ENCODE peak calls at places on chromosomes 4 and X, in five cellular contexts. J is K562, Z is mammary epithelial cell, P is MM.1S, T is astrocyte. K is an unnamed sample.

GRCh38 chr4:148164529-148164928 is 277.7 kb downstream of the NR3C2 start:
- DNase-seq in J (no peak), Z (no peak), P (no peak), T (no peak), K (no peak)

GRCh38 chr4:21013501-21013900 is 313.2 kb downstream of the PACRGL start:
- DNase-seq in J (no peak), Z (peak), P (no peak), T (no peak), K (no peak)

GRCh38 chr4:153705743-153706468 is 21.8 kb downstream of the TLR2 start:
- DNase-seq in J (no peak), Z (no peak), P (peak), T (no peak), K (peak)

GRCh38 chr4:11543710-11544109 is 115.0 kb upstream of the HS3ST1 start:
- DNase-seq in J (no peak), Z (peak), P (no peak), T (peak), K (no peak)

GRCh38 chr4:134364928-134365327 is 163.3 kb upstream of the PABPC4L start:
- DNase-seq in J (no peak), Z (no peak), P (no peak), T (no peak), K (no peak)

GRCh38 chr4:122855491-122855890 is 28.9 kb downstream of the FGF2 start:
- DNase-seq in J (no peak), Z (no peak), P (peak), T (no peak), K (no peak)

GRCh38 chr4:88478247-88478646 is 21.3 kb downstream of the HERC5 start:
- DNase-seq in J (no peak), Z (no peak), P (no peak), T (no peak), K (no peak)

GRCh38 chr4:156677136-156677535 is 294.5 kb downstream of the PDGFC start:
- DNase-seq in J (no peak), Z (no peak), P (peak), T (peak), K (peak)

GRCh38 chr4:177281544-177281943 is 28.1 kb upstream of the NEIL3 start:
- DNase-seq in J (no peak), Z (no peak), P (no peak), T (peak), K (no peak)

DNA sequence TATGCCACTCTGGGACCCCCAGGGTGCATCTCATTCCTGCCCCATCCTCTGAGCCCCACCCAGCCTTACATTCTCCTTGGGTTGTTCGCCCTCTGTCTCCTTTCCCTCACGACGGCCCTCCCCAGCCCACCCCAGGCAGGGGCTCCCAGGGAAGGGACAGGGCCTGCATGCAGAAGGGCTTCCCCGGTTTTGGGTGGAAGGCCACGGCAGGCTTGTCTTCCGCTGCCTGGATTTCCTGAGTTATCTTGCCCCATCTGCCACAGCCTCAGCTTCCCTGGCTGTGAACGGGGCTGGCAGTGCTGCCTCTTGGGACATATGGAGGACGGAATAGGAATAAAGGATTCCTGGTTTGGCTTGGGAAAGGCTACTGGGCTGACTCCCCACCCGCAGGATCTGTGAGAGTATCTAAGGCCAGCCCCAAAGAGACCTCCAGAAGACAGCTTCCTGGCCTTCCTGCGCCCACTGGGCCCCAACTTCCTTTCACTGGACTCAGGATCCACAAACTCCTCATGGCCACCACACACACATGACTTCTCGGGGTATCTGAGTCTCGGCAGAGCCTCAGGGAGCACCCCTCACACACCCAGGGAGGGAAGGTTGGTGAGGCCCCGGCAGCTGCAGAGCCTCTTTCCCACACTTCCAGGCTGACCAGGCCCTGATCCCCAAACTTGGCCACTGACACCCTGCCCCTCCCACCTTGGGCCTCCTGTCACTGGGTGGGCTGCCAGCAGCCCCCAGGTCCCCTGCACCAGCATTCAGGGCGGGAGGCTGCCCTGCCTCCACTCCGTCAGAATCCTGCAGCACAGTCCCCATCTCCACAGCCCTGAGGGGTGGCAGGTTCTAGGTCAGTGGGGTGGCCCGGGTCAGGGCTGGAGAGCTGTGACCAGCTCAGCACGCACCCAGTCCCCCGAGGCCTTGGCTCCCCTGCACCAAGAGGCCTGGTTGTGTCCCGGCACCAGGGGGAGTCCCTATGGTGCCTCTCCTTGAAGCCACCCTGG is 3.5 kb upstream of the MXD4 start:
- DNase-seq in J (no peak), Z (no peak), P (no peak), T (no peak), K (no peak)
- H3K27ac ChIP-seq in J (no peak), Z (no peak), P (no peak), T (no peak), K (no peak)

GRCh38 chr4:168600796-168601583 is 104.1 kb downstream of the PALLD start:
- DNase-seq in J (no peak), Z (peak), P (no peak), T (no peak), K (no peak)

GRCh38 chr4:168607215-168607614 is 110.4 kb downstream of the PALLD start:
- DNase-seq in J (no peak), Z (no peak), P (no peak), T (no peak), K (no peak)

GRCh38 chr4:168601899-168602298 is 105.0 kb downstream of the PALLD start:
- DNase-seq in J (no peak), Z (peak), P (no peak), T (no peak), K (no peak)

GRCh38 chr4:168605411-168605810 is 108.6 kb downstream of the PALLD start:
- DNase-seq in J (no peak), Z (peak), P (no peak), T (peak), K (no peak)

DNA sequence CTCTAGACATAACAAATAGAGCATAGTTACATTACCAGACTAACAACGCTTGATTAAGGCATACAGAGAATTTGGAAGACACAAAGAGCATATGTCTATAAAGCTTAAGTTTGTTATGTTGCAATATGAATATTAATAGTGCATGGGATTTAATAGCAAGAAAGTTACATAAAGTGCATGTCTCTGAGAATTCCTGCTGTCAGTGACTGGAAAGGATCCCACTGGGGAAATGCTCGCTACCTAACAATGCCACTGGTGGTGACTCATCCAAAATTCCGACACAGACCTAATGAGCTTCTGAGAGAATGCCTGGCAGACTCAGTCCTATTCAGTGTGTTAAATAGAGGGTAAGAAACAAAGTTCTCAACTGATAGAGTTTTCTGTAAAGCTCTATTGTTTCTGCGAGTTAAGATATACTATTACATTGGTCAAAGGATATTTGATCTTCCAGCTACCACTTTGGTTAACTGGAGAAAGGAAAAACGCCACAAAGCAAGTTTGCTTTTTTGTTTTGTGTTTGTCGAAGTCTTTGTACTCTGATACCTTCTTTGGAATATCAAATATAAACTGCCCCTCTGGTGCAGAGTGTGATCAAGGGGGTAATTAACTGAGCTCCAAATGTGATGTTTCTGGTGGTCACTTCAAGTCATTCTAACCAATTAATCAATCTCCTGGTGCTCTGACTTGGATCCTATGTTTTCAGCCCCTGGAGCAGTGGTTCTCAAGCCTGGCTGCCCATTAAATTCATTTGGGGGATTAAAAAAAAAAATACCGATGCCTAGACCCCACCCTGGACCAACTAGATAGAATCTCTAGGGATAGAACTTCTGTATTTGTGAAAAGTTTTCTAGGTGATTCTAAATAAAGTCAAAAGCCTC is 107.9 kb downstream of the PALLD start:
- DNase-seq in J (no peak), Z (peak), P (no peak), T (peak), K (no peak)
- H3K9ac ChIP-seq in J (no peak), Z (no peak), P (no peak), T (peak), K (no peak)

GRCh38 chrX:40107291-40108083 is 9.7 kb upstream of the BCOR start:
- DNase-seq in J (no peak), Z (no peak), P (peak), T (no peak), K (no peak)
- H2AFZ ChIP-seq in J (peak), Z (no peak), P (peak), T (no peak), K (no peak)

GRCh38 chr4:15811703-15812325 is 33.7 kb downstream of the CD38 start:
- DNase-seq in J (no peak), Z (no peak), P (no peak), T (no peak), K (no peak)

GRCh38 chr4:15809473-15809872 is 31.3 kb downstream of the CD38 start:
- DNase-seq in J (no peak), Z (no peak), P (no peak), T (no peak), K (no peak)

GRCh38 chr4:15805583-15806517 is 27.7 kb downstream of the CD38 start:
- DNase-seq in J (peak), Z (peak), P (peak), T (peak), K (peak)

DNA sequence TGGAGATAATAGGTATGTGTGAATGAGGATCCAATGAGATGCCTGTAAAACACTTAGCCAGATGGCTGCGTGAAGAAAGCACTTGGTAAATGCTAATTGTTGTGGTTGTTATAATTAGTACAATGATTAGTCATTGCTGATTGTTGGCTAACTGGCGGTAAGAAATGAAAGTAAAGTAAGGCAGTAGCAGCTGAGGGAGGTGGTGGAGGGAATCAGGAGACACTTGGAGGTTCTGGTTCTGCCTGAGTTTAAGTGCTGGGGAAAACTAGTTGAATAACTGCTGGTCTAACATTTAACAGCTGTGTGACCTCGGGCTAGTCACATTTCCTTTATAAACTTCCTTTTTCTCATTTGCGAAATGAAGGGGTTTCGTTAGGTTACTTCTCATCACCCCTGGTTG is 30.9 kb downstream of the CD38 start:
- DNase-seq in J (no peak), Z (no peak), P (peak), T (no peak), K (no peak)
- H3K27ac ChIP-seq in J (no peak), Z (no peak), P (peak), T (no peak), K (no peak)

GRCh38 chr4:15034071-15034764 is 31.9 kb downstream of the CPEB2 start:
- DNase-seq in J (no peak), Z (peak), P (no peak), T (peak), K (no peak)
- H3K9ac ChIP-seq in J (no peak), Z (peak), P (no peak), T (no peak), K (no peak)

DNA sequence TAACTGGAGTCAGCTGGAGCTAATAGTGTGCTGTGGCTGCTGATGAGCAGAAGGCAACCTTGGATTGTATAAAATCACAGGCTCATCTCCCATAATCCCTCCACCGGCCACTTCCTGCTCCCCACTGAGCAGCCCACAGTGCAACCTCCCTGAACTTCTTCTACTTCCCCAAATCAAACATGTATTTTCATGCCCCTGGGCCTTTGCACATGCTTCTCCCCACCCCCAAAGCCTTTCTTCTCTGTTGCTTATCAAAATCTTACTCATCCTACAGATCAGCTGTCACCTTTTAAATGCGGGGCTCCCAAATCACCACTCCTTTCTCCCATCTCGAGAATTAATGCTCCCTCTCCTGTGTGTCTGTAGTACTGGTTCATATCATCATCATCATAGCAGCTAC is 35.8 kb downstream of the RHOH start:
- DNase-seq in J (no peak), Z (no peak), P (no peak), T (no peak), K (peak)
- H2AFZ ChIP-seq in J (no peak), Z (peak), P (no peak), T (no peak), K (no peak)

DNA sequence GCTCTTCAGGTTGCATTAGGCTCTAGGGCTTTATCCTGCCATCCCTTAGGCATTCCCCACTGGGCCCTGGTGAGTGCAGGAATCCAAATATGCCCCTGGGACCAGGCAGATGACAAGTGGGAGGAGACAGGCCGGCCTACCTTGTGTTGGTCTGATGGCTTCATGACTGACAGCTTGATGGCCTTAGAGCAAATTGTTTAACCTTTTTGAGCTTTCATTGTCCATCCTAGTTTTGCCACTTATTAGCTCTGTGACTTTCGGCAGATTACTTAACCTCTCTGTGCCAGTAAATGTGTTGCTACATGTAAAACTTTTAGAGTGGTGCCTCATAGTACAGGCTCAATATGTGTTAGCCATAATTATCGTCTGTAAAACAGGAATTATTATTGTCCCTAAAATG is 4.4 kb downstream of the KIT start:
- DNase-seq in J (no peak), Z (no peak), P (no peak), T (no peak), K (no peak)
- H3K27ac ChIP-seq in J (no peak), Z (no peak), P (no peak), T (peak), K (no peak)

GRCh38 chr4:145735330-145735638 is 55.3 kb downstream of the C4orf51 start:
- DNase-seq in J (no peak), Z (peak), P (no peak), T (peak), K (no peak)
- H3K9ac ChIP-seq in J (no peak), Z (peak), P (no peak), T (peak), K (no peak)